ENCODE peak calls at places on chromosome 13, in four cellular contexts. L, T, G and X are unnamed samples.

GRCh38 chr13:96984061-96984508 is 10.2 kb downstream of the OXGR1 start:
- DNase-seq in L (no peak), T (peak; percentile 37), G (no peak), X (peak; percentile 24)

GRCh38 chr13:30916991-30917390 is 10.9 kb downstream of the MEDAG start:
- DNase-seq in L (no peak), T (no peak), G (no peak), X (no peak)

GRCh38 chr13:29850213-29850898 is at the start of gene UBL3:
- DNase-seq in L (peak; percentile 89), T (peak; percentile 98), G (peak; percentile 93), X (peak; percentile 96)

GRCh38 chr13:43316997-43317396 is 293.6 kb downstream of the DNAJC15 start:
- DNase-seq in L (no peak), T (no peak), G (no peak), X (no peak)

GRCh38 chr13:74287672-74288169 is 153.5 kb upstream of the KLF12 start:
- DNase-seq in L (peak; percentile 8), T (peak; percentile 90), G (no peak), X (peak; percentile 87)

GRCh38 chr13:45511310-45512147 is 46.8 kb downstream of the COG3 start:
- DNase-seq in L (no peak), T (peak; percentile 67), G (peak; percentile 40), X (peak; percentile 52)

GRCh38 chr13:40897058-40897457 is 107.6 kb downstream of the SLC25A15 start:
- DNase-seq in L (no peak), T (no peak), G (no peak), X (no peak)

GRCh38 chr13:113005076-113005865 is 36.3 kb downstream of the MCF2L start:
- DNase-seq in L (no peak), T (no peak), G (no peak), X (no peak)

GRCh38 chr13:99654076-99654475 is 152.8 kb downstream of the TM9SF2 start:
- DNase-seq in L (no peak), T (no peak), G (no peak), X (no peak)

GRCh38 chr13:43301341-43301969 is 278.1 kb downstream of the DNAJC15 start:
- DNase-seq in L (no peak), T (no peak), G (no peak), X (no peak)

GRCh38 chr13:51534075-51534817 is 50.0 kb upstream of the WDFY2 start:
- DNase-seq in L (no peak), T (peak; percentile 45), G (no peak), X (peak; percentile 76)

GRCh38 chr13:42548731-42549554 is 25.0 kb upstream of the TNFSF11 start:
- DNase-seq in L (no peak), T (no peak), G (no peak), X (no peak)

GRCh38 chr13:53010374-53011105 is 18.1 kb upstream of the OLFM4 start:
- DNase-seq in L (no peak), T (no peak), G (no peak), X (no peak)

GRCh38 chr13:112066624-112067004 is 335 bp upstream of the SOX1 start:
- DNase-seq in L (no peak), T (peak; percentile 79), G (no peak), X (peak; percentile 35)

GRCh38 chr13:111893071-111893606 is 173.8 kb upstream of the SOX1 start:
- DNase-seq in L (no peak), T (no peak), G (no peak), X (peak; percentile 15)

GRCh38 chr13:30676672-30677071 is 58.7 kb upstream of the ALOX5AP start:
- DNase-seq in L (no peak), T (no peak), G (peak; percentile 38), X (no peak)

GRCh38 chr13:100273576-100273975 is 184.7 kb downstream of the PCCA start:
- DNase-seq in L (no peak), T (no peak), G (no peak), X (no peak)

GRCh38 chr13:44128522-44128921 is 245.1 kb upstream of the SERP2 start:
- DNase-seq in L (no peak), T (peak; percentile 67), G (no peak), X (no peak)

GRCh38 chr13:93859666-93860065 is 619.8 kb downstream of the DCT start:
- DNase-seq in L (no peak), T (no peak), G (no peak), X (no peak)

GRCh38 chr13:108213946-108214345 is 1.4 kb downstream of the LIG4 start:
- DNase-seq in L (no peak), T (no peak), G (no peak), X (no peak)

GRCh38 chr13:77381059-77381458 is 54.2 kb upstream of the MYCBP2 start:
- DNase-seq in L (no peak), T (no peak), G (no peak), X (no peak)

GRCh38 chr13:46717275-46717674 is 79.7 kb downstream of the ESD start:
- DNase-seq in L (no peak), T (no peak), G (no peak), X (no peak)

GRCh38 chr13:32125221-32125621 is 93.6 kb downstream of the FRY start:
- DNase-seq in L (no peak), T (no peak), G (no peak), X (no peak)

GRCh38 chr13:113393226-113393571 is 29.3 kb upstream of the GRTP1 start:
- DNase-seq in L (no peak), T (no peak), G (no peak), X (no peak)

GRCh38 chr13:100129605-100130004 is 40.7 kb downstream of the PCCA start:
- DNase-seq in L (no peak), T (peak; percentile 11), G (no peak), X (no peak)

GRCh38 chr13:49248433-49249002 is 793 bp downstream of the CDADC1 start:
- DNase-seq in L (no peak), T (no peak), G (peak; percentile 11), X (no peak)

GRCh38 chr13:110312669-110313031 is 5.6 kb downstream of the COL4A2 start:
- DNase-seq in L (no peak), T (no peak), G (peak; percentile 77), X (no peak)

GRCh38 chr13:52128714-52129700 is at the start of gene NEK5:
- DNase-seq in L (no peak), T (peak; percentile 26), G (peak; percentile 78), X (peak; percentile 60)

GRCh38 chr13:99949657-99950413 is 21.7 kb downstream of the ZIC5 start:
- DNase-seq in L (no peak), T (peak; percentile 36), G (no peak), X (no peak)

GRCh38 chr13:24995225-24995804 is 100.6 kb upstream of the PABPC3 start:
- DNase-seq in L (no peak), T (peak; percentile 81), G (peak; percentile 65), X (peak; percentile 78)